ENCODE peak calls at places on chromosomes 16 and 17, in eight cellular contexts. One of them, this sample, is unnamed.

GRCh38 chr17:77316191-77316641 is 175.4 kb downstream of the SEC14L1 start:
- DNase-seq in heart right ventricle: no peak
- DNase-seq in PC-9: no peak
- DNase-seq in CD14-positive monocyte: peak; percentile 25
- DNase-seq in A549: peak; percentile 54
- DNase-seq in AG10803: peak; percentile 57
- DNase-seq in NB4: no peak
- DNase-seq in IMR-90: peak; percentile 77
- DNase-seq in this sample: no peak

GRCh38 chr16:66569131-66569530 is 2.9 kb downstream of the CMTM1 start:
- DNase-seq in heart right ventricle: no peak
- DNase-seq in PC-9: no peak
- DNase-seq in CD14-positive monocyte: no peak
- DNase-seq in A549: no peak
- DNase-seq in AG10803: peak; percentile 55
- DNase-seq in NB4: no peak
- DNase-seq in IMR-90: peak; percentile 87
- DNase-seq in this sample: no peak

GRCh38 chr17:82153745-82154375 is 55.8 kb upstream of the FASN start:
- DNase-seq in heart right ventricle: peak; percentile 79
- DNase-seq in PC-9: peak; percentile 82
- DNase-seq in CD14-positive monocyte: peak; percentile 75
- DNase-seq in A549: peak; percentile 78
- DNase-seq in AG10803: peak; percentile 57
- DNase-seq in NB4: peak; percentile 81
- DNase-seq in IMR-90: peak; percentile 55
- DNase-seq in this sample: peak; percentile 47

GRCh38 chr17:17739388-17740066 is 58.3 kb downstream of the RAI1 start:
- DNase-seq in heart right ventricle: no peak
- DNase-seq in PC-9: peak; percentile 37
- DNase-seq in CD14-positive monocyte: no peak
- DNase-seq in A549: peak; percentile 52
- DNase-seq in AG10803: peak; percentile 71
- DNase-seq in NB4: no peak
- DNase-seq in IMR-90: peak; percentile 64
- DNase-seq in this sample: no peak

GRCh38 chr16:48810803-48811453 is 200.9 kb upstream of the N4BP1 start:
- DNase-seq in heart right ventricle: no peak
- DNase-seq in PC-9: no peak
- DNase-seq in CD14-positive monocyte: no peak
- DNase-seq in A549: no peak
- DNase-seq in AG10803: no peak
- DNase-seq in NB4: no peak
- DNase-seq in IMR-90: no peak
- DNase-seq in this sample: no peak

GRCh38 chr16:50928065-50928464 is 186.2 kb downstream of the CYLD start:
- DNase-seq in heart right ventricle: no peak
- DNase-seq in PC-9: no peak
- DNase-seq in CD14-positive monocyte: no peak
- DNase-seq in A549: no peak
- DNase-seq in AG10803: no peak
- DNase-seq in NB4: no peak
- DNase-seq in IMR-90: no peak
- DNase-seq in this sample: no peak

GRCh38 chr16:12341423-12341822 is 364.9 kb downstream of the SNX29 start:
- DNase-seq in heart right ventricle: no peak
- DNase-seq in PC-9: peak; percentile 78
- DNase-seq in CD14-positive monocyte: no peak
- DNase-seq in A549: peak; percentile 46
- DNase-seq in AG10803: peak; percentile 77
- DNase-seq in NB4: no peak
- DNase-seq in IMR-90: peak; percentile 75
- DNase-seq in this sample: no peak

GRCh38 chr16:85611205-85611454 is 2.0 kb upstream of the GSE1 start:
- DNase-seq in heart right ventricle: peak; percentile 42
- DNase-seq in PC-9: no peak
- DNase-seq in CD14-positive monocyte: no peak
- DNase-seq in A549: peak; percentile 62
- DNase-seq in AG10803: no peak
- DNase-seq in NB4: no peak
- DNase-seq in IMR-90: no peak
- DNase-seq in this sample: no peak

GRCh38 chr16:28623172-28623711 is 13.4 kb upstream of the SULT1A1 start:
- DNase-seq in heart right ventricle: peak; percentile 49
- DNase-seq in PC-9: peak; percentile 89
- DNase-seq in CD14-positive monocyte: no peak
- DNase-seq in A549: peak; percentile 32
- DNase-seq in AG10803: no peak
- DNase-seq in NB4: peak; percentile 78
- DNase-seq in IMR-90: no peak
- DNase-seq in this sample: no peak

GRCh38 chr17:82772026-82772425 is 20.2 kb downstream of the TBCD start:
- DNase-seq in heart right ventricle: no peak
- DNase-seq in PC-9: no peak
- DNase-seq in CD14-positive monocyte: no peak
- DNase-seq in A549: peak; percentile 54
- DNase-seq in AG10803: peak; percentile 87
- DNase-seq in NB4: no peak
- DNase-seq in IMR-90: peak; percentile 80
- DNase-seq in this sample: no peak

GRCh38 chr17:14745122-14745521 is 444.2 kb downstream of the HS3ST3B1 start:
- DNase-seq in heart right ventricle: no peak
- DNase-seq in PC-9: no peak
- DNase-seq in CD14-positive monocyte: no peak
- DNase-seq in A549: no peak
- DNase-seq in AG10803: peak; percentile 72
- DNase-seq in NB4: no peak
- DNase-seq in IMR-90: peak; percentile 46
- DNase-seq in this sample: no peak

GRCh38 chr16:66378739-66379570 is 12.5 kb downstream of the CDH5 start:
- DNase-seq in heart right ventricle: no peak
- DNase-seq in PC-9: peak; percentile 53
- DNase-seq in CD14-positive monocyte: no peak
- DNase-seq in A549: peak; percentile 19
- DNase-seq in AG10803: no peak
- DNase-seq in NB4: no peak
- DNase-seq in IMR-90: no peak
- DNase-seq in this sample: no peak

GRCh38 chr17:38605852-38606645 is at the start of gene SRCIN1:
- DNase-seq in heart right ventricle: peak; percentile 40
- DNase-seq in PC-9: peak; percentile 40
- DNase-seq in CD14-positive monocyte: no peak
- DNase-seq in A549: peak; percentile 70
- DNase-seq in AG10803: no peak
- DNase-seq in NB4: peak; percentile 75
- DNase-seq in IMR-90: peak; percentile 2
- DNase-seq in this sample: peak; percentile 20

DNA sequence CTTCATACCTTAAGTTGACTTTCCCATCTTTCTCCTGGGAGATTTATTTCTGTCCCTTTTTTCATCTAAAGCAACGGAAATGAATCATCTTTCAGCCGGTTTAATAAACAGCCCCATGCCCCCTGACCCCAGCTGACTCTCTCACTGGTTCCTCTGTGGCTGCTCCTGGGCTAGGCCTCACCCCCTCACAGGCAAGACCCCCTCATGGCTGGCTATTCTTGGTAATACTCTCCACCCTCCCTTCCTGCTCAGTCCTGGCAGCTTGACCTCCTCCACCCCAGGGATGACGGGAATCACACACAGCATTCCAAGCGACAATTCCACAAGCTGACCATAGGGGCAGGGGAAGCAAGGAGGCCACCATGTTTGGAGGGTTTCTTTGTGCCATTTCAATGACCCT is 1.5 kb upstream of the ADAP2 start:
- DNase-seq in heart right ventricle: peak; percentile 29
- DNase-seq in PC-9: no peak
- DNase-seq in CD14-positive monocyte: no peak
- DNase-seq in A549: peak; percentile 44
- DNase-seq in AG10803: no peak
- DNase-seq in NB4: no peak
- DNase-seq in IMR-90: peak; percentile 69
- DNase-seq in this sample: no peak
- TF ChIP-seq CTCF in heart right ventricle: no peak
- TF ChIP-seq CTCF in PC-9: no peak
- TF ChIP-seq CTCF in CD14-positive monocyte: no peak
- TF ChIP-seq CTCF in A549: no peak
- TF ChIP-seq CTCF in AG10803: no peak
- TF ChIP-seq CTCF in NB4: no peak
- TF ChIP-seq CTCF in IMR-90: no peak
- TF ChIP-seq CTCF in this sample: no peak

GRCh38 chr16:83887088-83887487 is 11.8 kb upstream of the MLYCD start:
- DNase-seq in heart right ventricle: no peak
- DNase-seq in PC-9: no peak
- DNase-seq in CD14-positive monocyte: no peak
- DNase-seq in A549: peak; percentile 53
- DNase-seq in AG10803: peak; percentile 23
- DNase-seq in NB4: peak; percentile 15
- DNase-seq in IMR-90: no peak
- DNase-seq in this sample: peak; percentile 33
- TF ChIP-seq CTCF in heart right ventricle: no peak
- TF ChIP-seq CTCF in PC-9: peak; percentile 40
- TF ChIP-seq CTCF in CD14-positive monocyte: peak; percentile 16
- TF ChIP-seq CTCF in A549: peak; percentile 46
- TF ChIP-seq CTCF in AG10803: peak; percentile 44
- TF ChIP-seq CTCF in NB4: peak; percentile 23
- TF ChIP-seq CTCF in IMR-90: peak; percentile 29
- TF ChIP-seq CTCF in this sample: peak; percentile 69

GRCh38 chr16:3718628-3719027 is 1.3 kb upstream of the TRAP1 start:
- DNase-seq in heart right ventricle: no peak
- DNase-seq in PC-9: no peak
- DNase-seq in CD14-positive monocyte: no peak
- DNase-seq in A549: no peak
- DNase-seq in AG10803: no peak
- DNase-seq in NB4: no peak
- DNase-seq in IMR-90: no peak
- DNase-seq in this sample: no peak

GRCh38 chr16:3716831-3717234 is 491 bp downstream of the TRAP1 start:
- DNase-seq in heart right ventricle: no peak
- DNase-seq in PC-9: no peak
- DNase-seq in CD14-positive monocyte: no peak
- DNase-seq in A549: peak; percentile 29
- DNase-seq in AG10803: no peak
- DNase-seq in NB4: peak; percentile 66
- DNase-seq in IMR-90: no peak
- DNase-seq in this sample: peak; percentile 54

GRCh38 chr16:3718019-3718391 is 681 bp upstream of the TRAP1 start:
- DNase-seq in heart right ventricle: no peak
- DNase-seq in PC-9: no peak
- DNase-seq in CD14-positive monocyte: no peak
- DNase-seq in A549: no peak
- DNase-seq in AG10803: no peak
- DNase-seq in NB4: no peak
- DNase-seq in IMR-90: no peak
- DNase-seq in this sample: no peak

GRCh38 chr16:3715430-3715829 is 1.9 kb downstream of the TRAP1 start:
- DNase-seq in heart right ventricle: no peak
- DNase-seq in PC-9: no peak
- DNase-seq in CD14-positive monocyte: no peak
- DNase-seq in A549: no peak
- DNase-seq in AG10803: no peak
- DNase-seq in NB4: no peak
- DNase-seq in IMR-90: no peak
- DNase-seq in this sample: no peak

DNA sequence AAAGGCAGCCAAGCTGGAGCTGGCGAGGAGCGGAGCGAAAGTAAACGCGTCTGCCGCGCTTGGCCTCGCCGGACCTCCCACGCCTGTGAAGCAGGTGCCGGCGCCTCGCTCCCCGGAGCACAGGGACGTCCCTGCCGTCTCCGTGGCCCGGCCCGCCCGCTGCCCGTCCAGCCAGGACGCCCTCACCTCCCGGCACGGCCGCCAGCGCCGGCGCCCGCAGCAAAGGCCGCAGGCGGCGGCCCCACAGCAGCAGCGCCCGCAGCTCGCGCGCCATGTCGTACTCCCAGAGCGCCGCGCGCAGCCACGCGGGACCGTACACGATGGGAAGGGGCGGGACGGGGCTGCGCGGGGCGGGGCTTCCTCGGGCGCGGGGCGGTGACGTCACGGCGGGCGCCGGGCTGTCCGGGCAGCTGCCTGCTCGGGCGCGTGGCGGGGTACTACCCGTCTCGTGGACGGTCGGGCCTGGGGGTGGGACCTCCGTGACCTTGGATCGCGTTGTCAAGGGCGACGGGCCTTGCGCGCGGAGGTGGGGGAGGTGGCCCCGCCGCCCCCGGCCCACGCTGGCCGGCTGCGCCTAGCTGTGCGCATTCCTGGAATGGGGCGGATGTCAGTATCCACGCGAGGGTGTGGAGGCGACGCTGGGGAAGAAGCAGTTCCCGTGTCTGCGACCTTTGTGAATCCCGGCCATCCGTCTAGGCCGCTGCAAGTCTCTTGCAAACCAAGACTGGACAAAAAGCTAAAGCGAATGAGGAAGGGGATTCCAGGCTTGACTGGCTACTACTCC is at the start of gene TRAP1:
- DNase-seq in heart right ventricle: peak; percentile 94
- DNase-seq in PC-9: peak; percentile 87
- DNase-seq in CD14-positive monocyte: peak; percentile 86
- DNase-seq in A549: peak; percentile 85
- DNase-seq in AG10803: peak; percentile 77
- DNase-seq in NB4: peak; percentile 86
- DNase-seq in IMR-90: peak; percentile 75
- DNase-seq in this sample: peak; percentile 81
- TF ChIP-seq CTCF in heart right ventricle: no peak
- TF ChIP-seq CTCF in PC-9: no peak
- TF ChIP-seq CTCF in CD14-positive monocyte: no peak
- TF ChIP-seq CTCF in A549: no peak
- TF ChIP-seq CTCF in AG10803: no peak
- TF ChIP-seq CTCF in NB4: no peak
- TF ChIP-seq CTCF in IMR-90: no peak
- TF ChIP-seq CTCF in this sample: no peak

GRCh38 chr17:64496786-64497564 is at the start of gene POLG2:
- DNase-seq in heart right ventricle: peak; percentile 94
- DNase-seq in PC-9: peak; percentile 92
- DNase-seq in CD14-positive monocyte: peak; percentile 94
- DNase-seq in A549: peak; percentile 96
- DNase-seq in AG10803: peak; percentile 92
- DNase-seq in NB4: peak; percentile 96
- DNase-seq in IMR-90: peak; percentile 91
- DNase-seq in this sample: peak; percentile 91

GRCh38 chr17:64499805-64500486 is 3.1 kb upstream of the POLG2 start:
- DNase-seq in heart right ventricle: no peak
- DNase-seq in PC-9: no peak
- DNase-seq in CD14-positive monocyte: no peak
- DNase-seq in A549: peak; percentile 40
- DNase-seq in AG10803: peak; percentile 50
- DNase-seq in NB4: peak; percentile 11
- DNase-seq in IMR-90: peak; percentile 60
- DNase-seq in this sample: peak; percentile 53

GRCh38 chr17:64496348-64496785 is 487 bp downstream of the POLG2 start:
- DNase-seq in heart right ventricle: no peak
- DNase-seq in PC-9: no peak
- DNase-seq in CD14-positive monocyte: peak; percentile 47
- DNase-seq in A549: no peak
- DNase-seq in AG10803: no peak
- DNase-seq in NB4: no peak
- DNase-seq in IMR-90: no peak
- DNase-seq in this sample: no peak

GRCh38 chr17:64498308-64499203 is 1.7 kb upstream of the POLG2 start:
- DNase-seq in heart right ventricle: no peak
- DNase-seq in PC-9: no peak
- DNase-seq in CD14-positive monocyte: no peak
- DNase-seq in A549: no peak
- DNase-seq in AG10803: no peak
- DNase-seq in NB4: peak; percentile 8
- DNase-seq in IMR-90: no peak
- DNase-seq in this sample: no peak

GRCh38 chr17:64497565-64498035 is 746 bp upstream of the POLG2 start:
- DNase-seq in heart right ventricle: no peak
- DNase-seq in PC-9: no peak
- DNase-seq in CD14-positive monocyte: no peak
- DNase-seq in A549: no peak
- DNase-seq in AG10803: no peak
- DNase-seq in NB4: no peak
- DNase-seq in IMR-90: no peak
- DNase-seq in this sample: no peak
- TF ChIP-seq CTCF in heart right ventricle: no peak
- TF ChIP-seq CTCF in PC-9: no peak
- TF ChIP-seq CTCF in CD14-positive monocyte: peak; percentile 10
- TF ChIP-seq CTCF in A549: peak; percentile 9
- TF ChIP-seq CTCF in AG10803: no peak
- TF ChIP-seq CTCF in NB4: no peak
- TF ChIP-seq CTCF in IMR-90: no peak
- TF ChIP-seq CTCF in this sample: no peak

This sample was measured in HL-60.